ENCODE peak calls at places on chromosomes 5 and 9, in ten cellular contexts. W is hepatic stellate cell; M is neural crest cell; C is CD4-positive, alpha-beta memory T cell; K is neural progenitor cell; J is aorta; D is cerebellum; E is dorsolateral prefrontal cortex; X is GOT3; A is SK-N-SH. F is an unnamed sample.

GRCh38 chr5:177601577-177602457 is 1.9 kb downstream of the B4GALT7 start:
- DNase-seq in W (no peak), M (no peak), C (no peak), K (peak; percentile 45), J (no peak), D (no peak), E (no peak), X (no peak), A (no peak), F (no peak)

GRCh38 chr9:137506702-137507171 is 43.5 kb downstream of the PNPLA7 start:
- DNase-seq in W (peak; percentile 86), M (no peak), C (no peak), K (no peak), J (no peak), D (no peak), E (no peak), X (no peak), A (no peak), F (no peak)

GRCh38 chr9:83336696-83337095 is 201.5 kb downstream of the FRMD3 start:
- DNase-seq in W (no peak), M (no peak), C (no peak), K (peak; percentile 8), J (no peak), D (no peak), E (no peak), X (no peak), A (no peak), F (no peak)

GRCh38 chr9:81693639-81694378 is 4.5 kb upstream of the TLE1 start:
- DNase-seq in W (no peak), M (no peak), C (no peak), K (no peak), J (no peak), D (no peak), E (no peak), X (no peak), A (peak; percentile 67), F (no peak)

GRCh38 chr9:91659529-91660294 is 236.1 kb upstream of the NFIL3 start:
- DNase-seq in W (no peak), M (peak; percentile 16), C (no peak), K (peak; percentile 53), J (no peak), D (no peak), E (no peak), X (no peak), A (peak; percentile 71), F (peak; percentile 61)

GRCh38 chr9:135377431-135377830 is 102.2 kb upstream of the PPP1R26 start:
- DNase-seq in W (no peak), M (no peak), C (no peak), K (no peak), J (no peak), D (no peak), E (no peak), X (no peak), A (no peak), F (no peak)

GRCh38 chr5:174454890-174455289 is 269.5 kb upstream of the MSX2 start:
- DNase-seq in W (no peak), M (no peak), C (no peak), K (no peak), J (no peak), D (no peak), E (no peak), X (no peak), A (no peak), F (no peak)

GRCh38 chr5:78667461-78668103 is 19.0 kb upstream of the LHFPL2 start:
- DNase-seq in W (no peak), M (no peak), C (no peak), K (no peak), J (no peak), D (no peak), E (no peak), X (no peak), A (no peak), F (no peak)

GRCh38 chr5:82308997-82309670 is 31.0 kb upstream of the RPS23 start:
- DNase-seq in W (no peak), M (no peak), C (no peak), K (no peak), J (no peak), D (no peak), E (no peak), X (no peak), A (no peak), F (no peak)

GRCh38 chr9:75087279-75087823 is 604 bp downstream of the NMRK1 start:
- DNase-seq in W (peak; percentile 51), M (no peak), C (peak; percentile 76), K (peak; percentile 65), J (peak; percentile 69), D (no peak), E (no peak), X (no peak), A (no peak), F (peak; percentile 69)

GRCh38 chr5:62376064-62376463 is 27.6 kb downstream of the DIMT1 start:
- DNase-seq in W (no peak), M (no peak), C (no peak), K (no peak), J (no peak), D (no peak), E (no peak), X (no peak), A (no peak), F (no peak)